ENCODE peak calls at places on chromosome 6, in ten cellular contexts. One of them, this sample, is unnamed.
A peak's percentile ranks its signal among the peaks of the same experiment; 100 is the strongest.

GRCh38 chr6:149060985-149061760 is 256.3 kb upstream of the TAB2 start:
- DNase-seq in tibial nerve: no peak
- DNase-seq in stomach: peak; percentile 50
- DNase-seq in breast epithelium: no peak
- DNase-seq in A549: no peak
- DNase-seq in IMR-90: peak; percentile 70
- DNase-seq in heart left ventricle: no peak
- DNase-seq in suprapubic skin: no peak
- DNase-seq in spleen: no peak
- DNase-seq in uterus: no peak
- DNase-seq in this sample: no peak

GRCh38 chr6:17865798-17866725 is 121.4 kb downstream of the KIF13A start:
- DNase-seq in IMR-90: peak; percentile 95
- DNase-seq in A549: peak; percentile 57
- DNase-seq in spleen: no peak
- DNase-seq in tibial nerve: peak; percentile 31
- DNase-seq in uterus: peak; percentile 80
- DNase-seq in heart left ventricle: peak; percentile 61
- DNase-seq in stomach: peak; percentile 39
- DNase-seq in breast epithelium: no peak
- DNase-seq in suprapubic skin: peak; percentile 84
- DNase-seq in this sample: peak; percentile 88

GRCh38 chr6:47083586-47084047 is 41.5 kb upstream of the ADGRF1 start:
- DNase-seq in breast epithelium: peak; percentile 80
- DNase-seq in heart left ventricle: peak; percentile 89
- DNase-seq in IMR-90: peak; percentile 36
- DNase-seq in uterus: peak; percentile 97
- DNase-seq in tibial nerve: peak; percentile 82
- DNase-seq in stomach: peak; percentile 88
- DNase-seq in spleen: peak; percentile 82
- DNase-seq in A549: no peak
- DNase-seq in suprapubic skin: peak; percentile 91
- DNase-seq in this sample: peak; percentile 98

GRCh38 chr6:165804331-165805066 is 141.5 kb upstream of the PDE10A start:
- DNase-seq in stomach: no peak
- DNase-seq in spleen: no peak
- DNase-seq in heart left ventricle: peak; percentile 49
- DNase-seq in uterus: no peak
- DNase-seq in suprapubic skin: no peak
- DNase-seq in A549: no peak
- DNase-seq in breast epithelium: no peak
- DNase-seq in IMR-90: no peak
- DNase-seq in tibial nerve: no peak
- DNase-seq in this sample: no peak

GRCh38 chr6:119055069-119055468 is 23.4 kb downstream of the FAM184A start:
- DNase-seq in tibial nerve: no peak
- DNase-seq in uterus: no peak
- DNase-seq in heart left ventricle: no peak
- DNase-seq in IMR-90: no peak
- DNase-seq in breast epithelium: no peak
- DNase-seq in stomach: no peak
- DNase-seq in A549: no peak
- DNase-seq in spleen: no peak
- DNase-seq in suprapubic skin: no peak
- DNase-seq in this sample: no peak

GRCh38 chr6:111173946-111174345 is 86.6 kb downstream of the SLC16A10 start:
- DNase-seq in spleen: no peak
- DNase-seq in stomach: no peak
- DNase-seq in breast epithelium: no peak
- DNase-seq in heart left ventricle: no peak
- DNase-seq in suprapubic skin: no peak
- DNase-seq in IMR-90: no peak
- DNase-seq in A549: no peak
- DNase-seq in uterus: no peak
- DNase-seq in tibial nerve: no peak
- DNase-seq in this sample: no peak

GRCh38 chr6:43989556-43990248 is 137.6 kb downstream of the MRPL14 start:
- DNase-seq in A549: no peak
- DNase-seq in tibial nerve: no peak
- DNase-seq in uterus: no peak
- DNase-seq in breast epithelium: no peak
- DNase-seq in spleen: no peak
- DNase-seq in suprapubic skin: no peak
- DNase-seq in heart left ventricle: peak; percentile 31
- DNase-seq in IMR-90: no peak
- DNase-seq in stomach: no peak
- DNase-seq in this sample: no peak

GRCh38 chr6:37994238-37994637 is 174.7 kb downstream of the ZFAND3 start:
- DNase-seq in A549: no peak
- DNase-seq in tibial nerve: no peak
- DNase-seq in spleen: no peak
- DNase-seq in stomach: no peak
- DNase-seq in heart left ventricle: no peak
- DNase-seq in suprapubic skin: no peak
- DNase-seq in IMR-90: no peak
- DNase-seq in breast epithelium: no peak
- DNase-seq in uterus: no peak
- DNase-seq in this sample: no peak

GRCh38 chr6:89353118-89353556 is 615 bp upstream of the UBE2J1 start:
- DNase-seq in A549: peak; percentile 6
- DNase-seq in stomach: no peak
- DNase-seq in IMR-90: no peak
- DNase-seq in suprapubic skin: no peak
- DNase-seq in tibial nerve: no peak
- DNase-seq in spleen: no peak
- DNase-seq in breast epithelium: no peak
- DNase-seq in heart left ventricle: no peak
- DNase-seq in uterus: no peak
- DNase-seq in this sample: no peak

GRCh38 chr6:80622641-80623040 is 516.2 kb downstream of the BCKDHB start:
- DNase-seq in breast epithelium: no peak
- DNase-seq in spleen: no peak
- DNase-seq in tibial nerve: no peak
- DNase-seq in stomach: peak; percentile 58
- DNase-seq in uterus: no peak
- DNase-seq in A549: no peak
- DNase-seq in suprapubic skin: no peak
- DNase-seq in heart left ventricle: peak; percentile 66
- DNase-seq in IMR-90: no peak
- DNase-seq in this sample: no peak

GRCh38 chr6:34021001-34021838 is 124.7 kb downstream of the GRM4 start:
- DNase-seq in heart left ventricle: no peak
- DNase-seq in tibial nerve: no peak
- DNase-seq in breast epithelium: no peak
- DNase-seq in uterus: no peak
- DNase-seq in stomach: no peak
- DNase-seq in spleen: peak; percentile 57
- DNase-seq in A549: no peak
- DNase-seq in suprapubic skin: no peak
- DNase-seq in IMR-90: no peak
- DNase-seq in this sample: peak; percentile 24

GRCh38 chr6:88135578-88136114 is 30.5 kb downstream of the CNR1 start:
- DNase-seq in IMR-90: no peak
- DNase-seq in uterus: no peak
- DNase-seq in heart left ventricle: no peak
- DNase-seq in tibial nerve: no peak
- DNase-seq in spleen: no peak
- DNase-seq in stomach: no peak
- DNase-seq in suprapubic skin: no peak
- DNase-seq in breast epithelium: no peak
- DNase-seq in A549: no peak
- DNase-seq in this sample: no peak

GRCh38 chr6:8375916-8376315 is 59.4 kb downstream of the SLC35B3 start:
- DNase-seq in heart left ventricle: no peak
- DNase-seq in breast epithelium: no peak
- DNase-seq in A549: no peak
- DNase-seq in spleen: no peak
- DNase-seq in suprapubic skin: no peak
- DNase-seq in stomach: no peak
- DNase-seq in uterus: no peak
- DNase-seq in tibial nerve: no peak
- DNase-seq in IMR-90: no peak
- DNase-seq in this sample: no peak

GRCh38 chr6:42784739-42785498 is 3.1 kb downstream of the BICRAL start:
- DNase-seq in spleen: peak; percentile 74
- DNase-seq in IMR-90: no peak
- DNase-seq in heart left ventricle: no peak
- DNase-seq in tibial nerve: no peak
- DNase-seq in suprapubic skin: no peak
- DNase-seq in A549: no peak
- DNase-seq in uterus: no peak
- DNase-seq in breast epithelium: no peak
- DNase-seq in stomach: no peak
- DNase-seq in this sample: no peak

GRCh38 chr6:167093922-167094432 is 28.9 kb upstream of the CCR6 start:
- DNase-seq in spleen: peak; percentile 94
- DNase-seq in tibial nerve: no peak
- DNase-seq in suprapubic skin: no peak
- DNase-seq in stomach: no peak
- DNase-seq in heart left ventricle: no peak
- DNase-seq in IMR-90: no peak
- DNase-seq in breast epithelium: no peak
- DNase-seq in A549: no peak
- DNase-seq in uterus: no peak
- DNase-seq in this sample: no peak
- TF ChIP-seq POLR2A in spleen: peak; percentile 30
- TF ChIP-seq POLR2A in tibial nerve: no peak
- TF ChIP-seq POLR2A in suprapubic skin: no peak
- TF ChIP-seq POLR2A in stomach: no peak
- TF ChIP-seq POLR2A in heart left ventricle: no peak
- TF ChIP-seq POLR2A in IMR-90: no peak
- TF ChIP-seq POLR2A in breast epithelium: no peak
- TF ChIP-seq POLR2A in A549: no peak
- TF ChIP-seq POLR2A in uterus: no peak
- TF ChIP-seq POLR2A in this sample: no peak

DNA sequence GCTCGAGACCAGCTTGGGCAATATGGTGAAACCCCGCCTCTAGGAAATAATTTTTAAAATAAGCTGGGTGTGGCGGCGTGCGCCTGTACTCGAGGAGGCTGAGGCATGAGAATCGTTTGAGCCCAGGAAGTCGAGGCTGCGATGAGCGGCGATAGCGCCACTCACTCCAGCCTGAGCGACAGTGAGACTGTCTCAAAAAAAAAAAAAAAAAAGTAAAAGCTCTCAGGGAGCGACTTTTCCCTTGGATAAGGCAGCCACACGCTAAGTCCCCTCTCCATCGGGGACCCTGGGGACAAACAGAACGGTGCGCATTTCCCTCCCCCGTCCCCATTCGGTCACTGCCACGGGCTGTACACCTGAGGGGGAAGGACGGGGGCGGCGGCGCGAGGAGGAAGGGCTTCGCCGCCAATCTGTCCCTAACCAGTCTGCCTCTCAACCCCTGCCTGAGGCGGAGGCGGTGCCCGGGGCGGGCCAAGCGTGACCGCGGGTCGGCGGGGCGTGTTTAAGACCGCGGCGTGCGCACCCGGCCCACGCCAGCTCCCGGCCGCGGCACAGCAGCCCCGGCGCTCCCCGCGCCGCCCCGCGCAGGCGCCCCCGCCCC is at the start of gene GMPR:
- DNase-seq in IMR-90: peak; percentile 39
- DNase-seq in breast epithelium: peak; percentile 60
- DNase-seq in stomach: peak; percentile 88
- DNase-seq in spleen: peak; percentile 90
- DNase-seq in suprapubic skin: peak; percentile 89
- DNase-seq in uterus: peak; percentile 72
- DNase-seq in A549: no peak
- DNase-seq in tibial nerve: peak; percentile 68
- DNase-seq in heart left ventricle: peak; percentile 83
- DNase-seq in this sample: peak; percentile 90
- TF ChIP-seq POLR2A in IMR-90: no peak
- TF ChIP-seq POLR2A in breast epithelium: no peak
- TF ChIP-seq POLR2A in stomach: no peak
- TF ChIP-seq POLR2A in spleen: no peak
- TF ChIP-seq POLR2A in suprapubic skin: no peak
- TF ChIP-seq POLR2A in uterus: peak; percentile 49
- TF ChIP-seq POLR2A in A549: no peak
- TF ChIP-seq POLR2A in tibial nerve: no peak
- TF ChIP-seq POLR2A in heart left ventricle: peak; percentile 58
- TF ChIP-seq POLR2A in this sample: no peak

GRCh38 chr6:27321370-27321769 is 9.3 kb upstream of the POM121L2 start:
- DNase-seq in tibial nerve: no peak
- DNase-seq in breast epithelium: no peak
- DNase-seq in spleen: no peak
- DNase-seq in IMR-90: no peak
- DNase-seq in stomach: no peak
- DNase-seq in heart left ventricle: no peak
- DNase-seq in A549: no peak
- DNase-seq in suprapubic skin: no peak
- DNase-seq in uterus: no peak
- DNase-seq in this sample: no peak

GRCh38 chr6:27321901-27322300 is 9.8 kb upstream of the POM121L2 start:
- DNase-seq in suprapubic skin: no peak
- DNase-seq in heart left ventricle: no peak
- DNase-seq in breast epithelium: no peak
- DNase-seq in spleen: no peak
- DNase-seq in tibial nerve: no peak
- DNase-seq in uterus: no peak
- DNase-seq in A549: no peak
- DNase-seq in IMR-90: no peak
- DNase-seq in stomach: no peak
- DNase-seq in this sample: no peak

GRCh38 chr6:27314046-27314445 is 2.0 kb upstream of the POM121L2 start:
- DNase-seq in A549: no peak
- DNase-seq in stomach: no peak
- DNase-seq in breast epithelium: no peak
- DNase-seq in heart left ventricle: no peak
- DNase-seq in spleen: no peak
- DNase-seq in tibial nerve: no peak
- DNase-seq in suprapubic skin: no peak
- DNase-seq in uterus: no peak
- DNase-seq in IMR-90: no peak
- DNase-seq in this sample: no peak

GRCh38 chr6:27318973-27319372 is 6.9 kb upstream of the POM121L2 start:
- DNase-seq in uterus: no peak
- DNase-seq in breast epithelium: no peak
- DNase-seq in tibial nerve: no peak
- DNase-seq in IMR-90: no peak
- DNase-seq in heart left ventricle: no peak
- DNase-seq in stomach: no peak
- DNase-seq in suprapubic skin: no peak
- DNase-seq in spleen: no peak
- DNase-seq in A549: no peak
- DNase-seq in this sample: no peak
- TF ChIP-seq POLR2A in uterus: no peak
- TF ChIP-seq POLR2A in breast epithelium: no peak
- TF ChIP-seq POLR2A in tibial nerve: no peak
- TF ChIP-seq POLR2A in IMR-90: no peak
- TF ChIP-seq POLR2A in heart left ventricle: no peak
- TF ChIP-seq POLR2A in stomach: no peak
- TF ChIP-seq POLR2A in suprapubic skin: no peak
- TF ChIP-seq POLR2A in spleen: no peak
- TF ChIP-seq POLR2A in A549: no peak
- TF ChIP-seq POLR2A in this sample: no peak

DNA sequence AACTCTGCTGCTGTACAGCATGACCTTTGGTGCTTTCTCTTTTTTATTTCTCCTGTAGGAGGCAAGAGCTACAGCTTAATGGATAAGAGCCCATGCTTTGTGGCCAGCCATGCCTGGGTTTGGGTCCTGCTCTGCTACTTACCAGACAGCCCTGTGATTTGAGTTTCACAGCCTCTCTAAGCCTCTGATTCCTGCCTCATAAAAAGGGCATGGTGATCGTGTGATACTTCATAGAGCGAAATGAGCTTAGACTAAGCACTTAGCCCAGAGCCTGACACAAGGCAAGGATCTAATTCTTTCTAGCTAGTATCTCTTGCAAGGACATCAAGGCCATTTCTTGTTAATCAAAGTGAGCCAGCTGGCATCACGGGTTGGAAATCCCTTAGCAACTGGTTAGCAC is 19.3 kb upstream of the PDE7B start:
- DNase-seq in stomach: no peak
- DNase-seq in IMR-90: no peak
- DNase-seq in A549: no peak
- DNase-seq in suprapubic skin: no peak
- DNase-seq in tibial nerve: no peak
- DNase-seq in uterus: no peak
- DNase-seq in breast epithelium: no peak
- DNase-seq in spleen: no peak
- DNase-seq in heart left ventricle: no peak
- DNase-seq in this sample: no peak
- TF ChIP-seq POLR2A in stomach: no peak
- TF ChIP-seq POLR2A in IMR-90: no peak
- TF ChIP-seq POLR2A in A549: no peak
- TF ChIP-seq POLR2A in suprapubic skin: no peak
- TF ChIP-seq POLR2A in tibial nerve: no peak
- TF ChIP-seq POLR2A in uterus: no peak
- TF ChIP-seq POLR2A in breast epithelium: no peak
- TF ChIP-seq POLR2A in spleen: no peak
- TF ChIP-seq POLR2A in heart left ventricle: no peak
- TF ChIP-seq POLR2A in this sample: no peak

This sample was measured in sigmoid colon.